ENCODE peak calls at places on chromosomes 1 and 21, in six cellular contexts. One of them, this sample, is unnamed.

GRCh38 chr1:172742599-172743500 is 83.9 kb downstream of the FASLG start:
- DNase-seq in Peyer's patch: no peak
- DNase-seq in HCT116: peak; percentile 49
- DNase-seq in IMR-90: peak; percentile 51
- DNase-seq in esophagus squamous epithelium: no peak
- DNase-seq in K562: peak; percentile 51
- DNase-seq in this sample: no peak

GRCh38 chr1:90987860-90988259 is 34.0 kb downstream of the ZNF644 start:
- DNase-seq in Peyer's patch: no peak
- DNase-seq in HCT116: no peak
- DNase-seq in IMR-90: no peak
- DNase-seq in esophagus squamous epithelium: no peak
- DNase-seq in K562: no peak
- DNase-seq in this sample: no peak

GRCh38 chr1:157101196-157101595 is 1.6 kb upstream of the ETV3L start:
- DNase-seq in Peyer's patch: no peak
- DNase-seq in HCT116: no peak
- DNase-seq in IMR-90: no peak
- DNase-seq in esophagus squamous epithelium: no peak
- DNase-seq in K562: no peak
- DNase-seq in this sample: no peak

GRCh38 chr1:188988589-188988988 is 1489.1 kb downstream of the BRINP3 start:
- DNase-seq in Peyer's patch: no peak
- DNase-seq in HCT116: no peak
- DNase-seq in IMR-90: peak; percentile 27
- DNase-seq in esophagus squamous epithelium: no peak
- DNase-seq in K562: no peak
- DNase-seq in this sample: no peak

GRCh38 chr1:151520359-151520758 is 9.2 kb downstream of the CGN start:
- DNase-seq in Peyer's patch: no peak
- DNase-seq in HCT116: no peak
- DNase-seq in IMR-90: no peak
- DNase-seq in esophagus squamous epithelium: no peak
- DNase-seq in K562: no peak
- DNase-seq in this sample: no peak

GRCh38 chr1:43307458-43308158 is 6.8 kb downstream of the TIE1 start:
- DNase-seq in Peyer's patch: peak; percentile 25
- DNase-seq in HCT116: no peak
- DNase-seq in IMR-90: no peak
- DNase-seq in esophagus squamous epithelium: no peak
- DNase-seq in K562: no peak
- DNase-seq in this sample: no peak

GRCh38 chr1:45843474-45843905 is 40.1 kb downstream of the MAST2 start:
- DNase-seq in Peyer's patch: no peak
- DNase-seq in HCT116: no peak
- DNase-seq in IMR-90: peak; percentile 69
- DNase-seq in esophagus squamous epithelium: no peak
- DNase-seq in K562: no peak
- DNase-seq in this sample: no peak

GRCh38 chr21:31630062-31630711 is 29.3 kb upstream of the SOD1 start:
- DNase-seq in Peyer's patch: no peak
- DNase-seq in HCT116: peak; percentile 75
- DNase-seq in IMR-90: peak; percentile 93
- DNase-seq in esophagus squamous epithelium: no peak
- DNase-seq in K562: no peak
- DNase-seq in this sample: no peak

GRCh38 chr1:43221256-43221778 is 48.5 kb upstream of the TMEM125 start:
- DNase-seq in Peyer's patch: no peak
- DNase-seq in HCT116: no peak
- DNase-seq in IMR-90: no peak
- DNase-seq in esophagus squamous epithelium: no peak
- DNase-seq in K562: no peak
- DNase-seq in this sample: no peak

DNA sequence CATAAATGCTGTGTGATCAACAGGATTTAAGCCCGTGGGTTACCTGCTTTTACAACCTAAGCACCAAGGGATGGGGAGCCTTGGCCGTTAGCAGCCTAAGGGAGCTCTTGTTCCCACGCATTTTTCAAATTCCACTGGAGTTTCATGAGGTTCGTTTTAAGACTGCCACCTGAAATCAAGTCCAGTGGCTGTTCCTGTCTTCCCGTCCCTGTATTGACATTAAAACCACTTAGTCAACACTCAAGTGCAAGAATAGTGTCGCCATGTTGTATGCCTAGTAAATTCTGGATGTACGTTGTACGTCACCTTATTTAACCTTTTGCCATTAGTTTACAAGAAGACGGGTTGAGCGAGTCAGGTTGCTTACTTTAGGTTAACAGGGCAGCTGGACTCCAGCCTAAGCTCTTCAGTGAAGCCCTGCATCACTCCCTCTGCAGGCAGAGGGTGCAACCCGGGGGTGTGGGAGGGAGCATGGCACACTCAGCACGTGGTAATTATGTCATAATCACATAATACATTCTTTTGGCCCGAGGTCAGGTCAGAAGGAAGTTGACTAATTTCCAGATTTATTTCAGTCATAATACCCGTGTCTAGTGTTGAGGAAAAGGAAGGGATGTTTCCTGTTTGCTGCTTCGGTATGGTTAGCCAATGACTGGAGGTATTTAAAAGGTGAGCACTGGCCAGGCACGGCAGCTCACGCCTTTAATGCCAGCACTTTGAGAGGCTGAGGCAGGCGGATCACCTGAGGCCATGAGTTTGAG is 42.5 kb downstream of the CNST start:
- DNase-seq in Peyer's patch: peak; percentile 74
- DNase-seq in HCT116: peak; percentile 56
- DNase-seq in IMR-90: peak; percentile 97
- DNase-seq in esophagus squamous epithelium: peak; percentile 5
- DNase-seq in K562: no peak
- DNase-seq in this sample: no peak
- H3K27ac ChIP-seq in Peyer's patch: no peak overlapping the region
- H3K27ac ChIP-seq in HCT116: peak overlapping the region; percentile 37
- H3K27ac ChIP-seq in IMR-90: peak overlapping the region; percentile 62
- H3K27ac ChIP-seq in esophagus squamous epithelium: peak overlapping the region; percentile 83
- H3K27ac ChIP-seq in K562: no peak overlapping the region
- H3K27ac ChIP-seq in this sample: peak overlapping the region; percentile 46

DNA sequence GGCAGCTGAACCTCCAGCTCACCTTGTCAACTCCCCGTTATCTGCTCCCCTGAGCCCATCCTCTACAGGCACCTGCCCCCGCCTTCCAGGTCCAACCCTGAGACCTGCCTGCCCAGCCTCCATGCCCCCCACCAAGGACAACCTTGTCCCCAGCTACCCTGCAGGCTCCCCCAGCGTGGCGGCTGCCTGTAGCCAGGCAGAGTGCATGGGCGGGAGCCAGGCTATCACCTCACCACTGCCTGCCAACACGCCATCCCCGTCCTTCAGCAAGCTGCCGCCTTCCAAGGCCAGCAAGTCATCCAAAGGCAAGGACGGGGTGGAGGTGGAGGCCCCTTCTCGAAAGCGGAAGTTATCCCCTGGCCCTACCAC is 3.0 kb upstream of the CYB561D1 start:
- DNase-seq in Peyer's patch: no peak
- DNase-seq in HCT116: no peak
- DNase-seq in IMR-90: no peak
- DNase-seq in esophagus squamous epithelium: no peak
- DNase-seq in K562: no peak
- DNase-seq in this sample: no peak
- TF ChIP-seq CTCF in Peyer's patch: no peak
- TF ChIP-seq CTCF in HCT116: no peak
- TF ChIP-seq CTCF in IMR-90: no peak
- TF ChIP-seq CTCF in esophagus squamous epithelium: no peak
- TF ChIP-seq CTCF in K562: peak; percentile 21
- TF ChIP-seq CTCF in this sample: no peak

DNA sequence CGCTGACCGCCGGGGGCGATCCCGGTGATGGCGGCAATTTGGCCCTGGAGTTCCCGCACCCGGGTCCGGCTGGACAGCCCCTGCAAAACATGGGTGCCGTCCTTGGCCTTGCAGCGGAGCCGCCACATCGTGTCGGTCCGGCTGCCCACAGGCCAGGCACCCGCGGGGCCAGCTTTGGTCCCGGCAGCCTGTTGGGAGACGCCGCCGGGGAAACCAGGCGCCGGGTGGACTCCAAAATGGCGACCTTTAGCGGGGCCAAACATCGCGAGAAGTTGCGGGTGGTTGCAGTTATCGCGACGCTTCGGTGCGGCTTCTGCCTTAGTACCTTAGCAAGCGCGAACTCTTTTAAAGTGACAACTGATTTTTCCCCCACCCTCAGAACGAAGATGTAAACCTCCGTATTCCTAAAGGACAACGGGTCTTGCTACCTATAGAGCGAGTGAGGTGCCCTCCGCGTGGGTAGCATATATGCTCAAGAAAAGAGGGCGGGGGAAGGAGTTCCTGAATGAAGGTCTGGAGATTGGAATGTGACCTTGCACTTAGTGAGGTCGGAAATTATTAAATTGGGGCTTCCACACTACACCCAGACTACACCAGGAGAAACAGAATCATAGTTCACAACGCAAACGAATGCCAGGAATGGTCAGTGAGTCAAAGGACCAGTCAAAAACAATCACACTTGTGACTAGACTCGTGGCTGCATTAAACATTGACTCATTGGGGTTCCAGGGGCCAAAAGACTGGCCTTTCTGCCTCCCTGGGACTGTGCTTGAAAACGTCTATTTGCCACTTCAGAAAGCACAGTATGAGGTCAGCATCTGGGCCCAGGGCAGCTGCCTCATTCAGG is at the start of gene YOD1:
- DNase-seq in Peyer's patch: peak; percentile 96
- DNase-seq in HCT116: peak; percentile 85
- DNase-seq in IMR-90: peak; percentile 88
- DNase-seq in esophagus squamous epithelium: peak; percentile 62
- DNase-seq in K562: peak; percentile 88
- DNase-seq in this sample: no peak
- TF ChIP-seq POLR2A in Peyer's patch: peak; percentile 44
- TF ChIP-seq POLR2A in HCT116: no peak
- TF ChIP-seq POLR2A in IMR-90: peak; percentile 81
- TF ChIP-seq POLR2A in esophagus squamous epithelium: no peak
- TF ChIP-seq POLR2A in K562: peak; percentile 94
- TF ChIP-seq POLR2A in this sample: no peak

GRCh38 chr1:53448241-53448841 is 10.9 kb upstream of the DMRTB1 start:
- DNase-seq in Peyer's patch: no peak
- DNase-seq in HCT116: no peak
- DNase-seq in IMR-90: no peak
- DNase-seq in esophagus squamous epithelium: no peak
- DNase-seq in K562: no peak
- DNase-seq in this sample: no peak
- H3K27ac ChIP-seq in Peyer's patch: no peak overlapping the region
- H3K27ac ChIP-seq in HCT116: no peak overlapping the region
- H3K27ac ChIP-seq in IMR-90: peak overlapping the region; percentile 32
- H3K27ac ChIP-seq in esophagus squamous epithelium: no peak overlapping the region
- H3K27ac ChIP-seq in K562: no peak overlapping the region
- H3K27ac ChIP-seq in this sample: no peak overlapping the region